ENCODE peak calls at places on chromosomes 2 and 18, in five cellular contexts. V is BJ, L is B cell, R is GM12865, I is neural progenitor cell. O is an unnamed sample.

GRCh38 chr18:57446322-57446721 is 11.1 kb downstream of the ONECUT2 start:
- DNase-seq in V (no peak), L (peak; percentile 31), R (peak; percentile 48), I (peak; percentile 75), O (no peak)

GRCh38 chr2:25602333-25602723 is 71.0 kb downstream of the DTNB start:
- DNase-seq in V (no peak), L (no peak), R (peak; percentile 52), I (no peak), O (no peak)

GRCh38 chr2:137964066-137964858 is at the start of gene HNMT:
- DNase-seq in V (peak; percentile 62), L (no peak), R (no peak), I (peak; percentile 55), O (no peak)

GRCh38 chr18:45734505-45734904 is 10.5 kb downstream of the SLC14A1 start:
- DNase-seq in V (no peak), L (no peak), R (no peak), I (no peak), O (no peak)

GRCh38 chr2:28333606-28334526 is 58.8 kb upstream of the FOSL2 start:
- DNase-seq in V (no peak), L (no peak), R (no peak), I (no peak), O (no peak)

GRCh38 chr2:195543902-195544894 is 112.8 kb upstream of the SLC39A10 start:
- DNase-seq in V (no peak), L (no peak), R (no peak), I (no peak), O (no peak)

GRCh38 chr18:46406539-46406932 is 250.5 kb downstream of the LOXHD1 start:
- DNase-seq in V (no peak), L (no peak), R (no peak), I (no peak), O (no peak)

GRCh38 chr2:9398881-9399805 is 24.2 kb downstream of the ITGB1BP1 start:
- DNase-seq in V (no peak), L (no peak), R (no peak), I (no peak), O (no peak)

GRCh38 chr2:5694016-5694690 is 2.0 kb downstream of the SOX11 start:
- DNase-seq in V (no peak), L (no peak), R (no peak), I (peak; percentile 83), O (no peak)

GRCh38 chr2:132547089-132547687 is 122.8 kb downstream of the LYPD1 start:
- DNase-seq in V (peak; percentile 10), L (peak; percentile 53), R (peak; percentile 75), I (peak; percentile 80), O (no peak)

GRCh38 chr2:235492850-235493344 is 946 bp upstream of the AGAP1 start:
- DNase-seq in V (no peak), L (no peak), R (no peak), I (peak; percentile 70), O (no peak)

GRCh38 chr2:219228026-219228744 is 1.3 kb downstream of the ATG9A start:
- DNase-seq in V (no peak), L (no peak), R (no peak), I (no peak), O (no peak)

GRCh38 chr18:63271881-63272299 is 47.7 kb downstream of the BCL2 start:
- DNase-seq in V (no peak), L (peak; percentile 40), R (no peak), I (no peak), O (no peak)

GRCh38 chr2:211503198-211503597 is 946.8 kb downstream of the CPS1 start:
- DNase-seq in V (no peak), L (no peak), R (no peak), I (no peak), O (no peak)

GRCh38 chr2:211498551-211499205 is 942.3 kb downstream of the CPS1 start:
- DNase-seq in V (no peak), L (no peak), R (no peak), I (no peak), O (no peak)

GRCh38 chr2:211503856-211504255 is 947.5 kb downstream of the CPS1 start:
- DNase-seq in V (no peak), L (no peak), R (peak; percentile 10), I (no peak), O (no peak)
- TF ChIP-seq CTCF in V (no peak), L (no peak), R (peak; percentile 52), I (peak; percentile 31), O (no peak)

GRCh38 chr2:114724513-114724912 is 282.1 kb downstream of the DPP10 start:
- DNase-seq in V (no peak), L (no peak), R (no peak), I (peak; percentile 6), O (no peak)

GRCh38 chr2:114727012-114727411 is 284.6 kb downstream of the DPP10 start:
- DNase-seq in V (no peak), L (no peak), R (no peak), I (no peak), O (no peak)

GRCh38 chr2:114728372-114728771 is 285.9 kb downstream of the DPP10 start:
- DNase-seq in V (no peak), L (no peak), R (no peak), I (no peak), O (no peak)

GRCh38 chr2:114729025-114729424 is 286.6 kb downstream of the DPP10 start:
- DNase-seq in V (no peak), L (no peak), R (no peak), I (peak; percentile 20), O (no peak)
- TF ChIP-seq CTCF in V (no peak), L (no peak), R (no peak), I (peak; percentile 56), O (no peak)

GRCh38 chr2:173280853-173281252 is 73.8 kb upstream of the CDCA7 start:
- DNase-seq in V (no peak), L (no peak), R (no peak), I (no peak), O (no peak)
- TF ChIP-seq CTCF in V (no peak), L (no peak), R (no peak), I (no peak), O (no peak)

GRCh38 chr2:96153991-96154431 is 8.8 kb upstream of the DUSP2 start:
- DNase-seq in V (no peak), L (no peak), R (no peak), I (no peak), O (no peak)
- TF ChIP-seq CTCF in V (no peak), L (no peak), R (no peak), I (no peak), O (no peak)

DNA sequence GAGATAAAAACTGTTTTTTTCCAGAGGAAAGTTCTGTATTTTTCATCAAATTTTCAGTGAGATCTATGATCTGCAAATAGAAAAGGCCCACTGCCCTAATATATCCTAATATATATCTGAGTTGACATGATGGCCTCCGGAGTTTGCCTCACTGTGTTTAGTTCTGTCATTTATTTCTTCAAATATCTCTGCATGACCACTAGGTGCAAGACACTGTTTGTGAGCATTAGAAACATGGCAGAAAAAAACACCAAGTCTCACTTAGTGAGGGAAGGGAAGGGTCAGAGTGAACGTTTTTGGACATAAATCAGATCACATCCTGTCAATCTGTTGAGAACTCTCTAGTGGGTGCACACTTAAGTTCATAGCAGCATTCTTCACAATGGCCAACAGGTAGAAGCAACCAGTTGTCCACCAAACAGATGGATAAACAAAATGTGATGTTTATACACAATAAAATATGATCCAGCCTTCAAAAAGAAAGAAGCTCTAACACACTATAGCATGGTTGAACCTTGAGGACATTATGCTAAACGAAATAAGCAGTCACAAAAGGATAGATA is 53.4 kb downstream of the SPIRE1 start:
- DNase-seq in V (no peak), L (no peak), R (no peak), I (no peak), O (no peak)
- TF ChIP-seq CTCF in V (no peak), L (no peak), R (peak; percentile 5), I (no peak), O (peak; percentile 30)

GRCh38 chr2:232353096-232353495 is 25.5 kb upstream of the ALPP start:
- DNase-seq in V (no peak), L (no peak), R (no peak), I (no peak), O (peak; percentile 21)

GRCh38 chr2:232353660-232354059 is 24.9 kb upstream of the ALPP start:
- DNase-seq in V (no peak), L (no peak), R (no peak), I (no peak), O (peak; percentile 6)

GRCh38 chr2:232354069-232354468 is 24.5 kb upstream of the ALPP start:
- DNase-seq in V (no peak), L (no peak), R (no peak), I (no peak), O (peak; percentile 27)

GRCh38 chr2:232351686-232352510 is 26.7 kb upstream of the ALPP start:
- DNase-seq in V (no peak), L (no peak), R (no peak), I (no peak), O (peak; percentile 33)

GRCh38 chr2:232352511-232353091 is 25.9 kb upstream of the ALPP start:
- DNase-seq in V (no peak), L (no peak), R (no peak), I (no peak), O (peak; percentile 26)
- TF ChIP-seq CTCF in V (no peak), L (no peak), R (no peak), I (no peak), O (no peak)

GRCh38 chr2:229910832-229911412 is 10.9 kb downstream of the TRIP12 start:
- DNase-seq in V (no peak), L (peak; percentile 46), R (peak; percentile 51), I (peak; percentile 45), O (no peak)
- TF ChIP-seq CTCF in V (peak; percentile 37), L (peak; percentile 71), R (peak; percentile 39), I (peak; percentile 46), O (peak; percentile 41)

GRCh38 chr2:59803586-59803985 is 749.9 kb downstream of the BCL11A start:
- DNase-seq in V (no peak), L (no peak), R (no peak), I (no peak), O (no peak)

GRCh38 chr2:59806486-59806885 is 747.0 kb downstream of the BCL11A start:
- DNase-seq in V (no peak), L (no peak), R (no peak), I (no peak), O (no peak)

GRCh38 chr2:59804662-59805258 is 748.7 kb downstream of the BCL11A start:
- DNase-seq in V (no peak), L (no peak), R (no peak), I (peak; percentile 69), O (no peak)
- TF ChIP-seq CTCF in V (no peak), L (no peak), R (no peak), I (no peak), O (no peak)

DNA sequence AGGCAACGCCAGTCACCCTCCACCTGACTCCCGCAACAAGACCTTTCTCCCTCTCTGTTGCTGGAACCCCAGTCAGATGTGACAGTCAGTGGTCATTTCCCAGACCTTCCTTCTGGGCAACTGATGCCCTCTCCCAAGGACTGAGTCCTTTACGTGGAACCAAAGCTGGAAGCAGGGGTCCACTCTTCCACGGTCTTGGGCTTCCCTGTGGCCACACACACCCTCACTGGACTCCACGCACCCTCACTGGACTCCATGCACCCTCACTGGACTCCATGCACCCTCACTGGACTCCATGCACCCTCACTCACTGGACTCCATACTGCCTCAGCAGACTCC is 7.1 kb downstream of the PTMA start:
- DNase-seq in V (no peak), L (no peak), R (no peak), I (no peak), O (no peak)
- TF ChIP-seq CTCF in V (no peak), L (no peak), R (no peak), I (no peak), O (peak; percentile 47)

O was measured in CD14-positive monocyte.